ENCODE peak calls at places on chromosome 11, in eight cellular contexts. One of them, this sample, is unnamed.

GRCh38 chr11:86740628-86741488 is 59.5 kb upstream of the PRSS23 start:
- DNase-seq in HFFc6: peak; percentile 94
- DNase-seq in uterus: peak; percentile 75
- DNase-seq in GM13977: no peak
- DNase-seq in HFF-Myc: peak; percentile 95
- DNase-seq in brain microvascular endothelial cell: peak; percentile 95
- DNase-seq in heart right ventricle: peak; percentile 45
- DNase-seq in foreskin fibroblast: peak; percentile 94
- DNase-seq in this sample: no peak

GRCh38 chr11:59429924-59430516 is 3.8 kb upstream of the OR5A2 start:
- DNase-seq in HFFc6: peak; percentile 43
- DNase-seq in uterus: no peak
- DNase-seq in GM13977: peak; percentile 57
- DNase-seq in HFF-Myc: peak; percentile 29
- DNase-seq in brain microvascular endothelial cell: peak; percentile 37
- DNase-seq in heart right ventricle: peak; percentile 15
- DNase-seq in foreskin fibroblast: peak; percentile 10
- DNase-seq in this sample: no peak

GRCh38 chr11:75347781-75348613 is 3.5 kb downstream of the ARRB1 start:
- DNase-seq in HFFc6: peak; percentile 96
- DNase-seq in uterus: peak; percentile 44
- DNase-seq in GM13977: no peak
- DNase-seq in HFF-Myc: peak; percentile 98
- DNase-seq in brain microvascular endothelial cell: peak; percentile 74
- DNase-seq in heart right ventricle: peak; percentile 50
- DNase-seq in foreskin fibroblast: peak; percentile 96
- DNase-seq in this sample: no peak

GRCh38 chr11:36449566-36450390 is 60.3 kb downstream of the TRAF6 start:
- DNase-seq in HFFc6: no peak
- DNase-seq in uterus: no peak
- DNase-seq in GM13977: no peak
- DNase-seq in HFF-Myc: no peak
- DNase-seq in brain microvascular endothelial cell: no peak
- DNase-seq in heart right ventricle: no peak
- DNase-seq in foreskin fibroblast: no peak
- DNase-seq in this sample: no peak

GRCh38 chr11:33716236-33716635 is 15.6 kb upstream of the C11orf91 start:
- DNase-seq in HFFc6: peak; percentile 41
- DNase-seq in uterus: no peak
- DNase-seq in GM13977: no peak
- DNase-seq in HFF-Myc: no peak
- DNase-seq in brain microvascular endothelial cell: no peak
- DNase-seq in heart right ventricle: no peak
- DNase-seq in foreskin fibroblast: no peak
- DNase-seq in this sample: no peak

GRCh38 chr11:120339394-120339890 is 3.2 kb downstream of the ARHGEF12 start:
- DNase-seq in HFFc6: peak; percentile 37
- DNase-seq in uterus: no peak
- DNase-seq in GM13977: no peak
- DNase-seq in HFF-Myc: no peak
- DNase-seq in brain microvascular endothelial cell: no peak
- DNase-seq in heart right ventricle: peak; percentile 67
- DNase-seq in foreskin fibroblast: no peak
- DNase-seq in this sample: no peak

GRCh38 chr11:110479445-110480101 is 49.8 kb downstream of the FDX1 start:
- DNase-seq in HFFc6: no peak
- DNase-seq in uterus: no peak
- DNase-seq in GM13977: no peak
- DNase-seq in HFF-Myc: no peak
- DNase-seq in brain microvascular endothelial cell: peak; percentile 19
- DNase-seq in heart right ventricle: no peak
- DNase-seq in foreskin fibroblast: no peak
- DNase-seq in this sample: peak; percentile 23

GRCh38 chr11:125289419-125290088 is 125.0 kb downstream of the PKNOX2 start:
- DNase-seq in HFFc6: no peak
- DNase-seq in uterus: no peak
- DNase-seq in GM13977: no peak
- DNase-seq in HFF-Myc: no peak
- DNase-seq in brain microvascular endothelial cell: no peak
- DNase-seq in heart right ventricle: no peak
- DNase-seq in foreskin fibroblast: no peak
- DNase-seq in this sample: no peak

GRCh38 chr11:17703951-17704350 is 15.4 kb upstream of the MYOD1 start:
- DNase-seq in HFFc6: peak; percentile 23
- DNase-seq in uterus: no peak
- DNase-seq in GM13977: no peak
- DNase-seq in HFF-Myc: no peak
- DNase-seq in brain microvascular endothelial cell: peak; percentile 38
- DNase-seq in heart right ventricle: no peak
- DNase-seq in foreskin fibroblast: no peak
- DNase-seq in this sample: no peak

GRCh38 chr11:125343732-125344131 is 152.3 kb downstream of the FEZ1 start:
- DNase-seq in HFFc6: no peak
- DNase-seq in uterus: peak; percentile 42
- DNase-seq in GM13977: no peak
- DNase-seq in HFF-Myc: no peak
- DNase-seq in brain microvascular endothelial cell: peak; percentile 37
- DNase-seq in heart right ventricle: no peak
- DNase-seq in foreskin fibroblast: no peak
- DNase-seq in this sample: no peak

GRCh38 chr11:93543292-93543977 is at the start of gene SMCO4:
- DNase-seq in HFFc6: peak; percentile 48
- DNase-seq in uterus: peak; percentile 79
- DNase-seq in GM13977: peak; percentile 89
- DNase-seq in HFF-Myc: peak; percentile 12
- DNase-seq in brain microvascular endothelial cell: peak; percentile 58
- DNase-seq in heart right ventricle: peak; percentile 84
- DNase-seq in foreskin fibroblast: peak; percentile 77
- DNase-seq in this sample: peak; percentile 89

GRCh38 chr11:112417339-112417738 is 156.7 kb upstream of the PLET1 start:
- DNase-seq in HFFc6: no peak
- DNase-seq in uterus: no peak
- DNase-seq in GM13977: no peak
- DNase-seq in HFF-Myc: no peak
- DNase-seq in brain microvascular endothelial cell: no peak
- DNase-seq in heart right ventricle: no peak
- DNase-seq in foreskin fibroblast: no peak
- DNase-seq in this sample: no peak

GRCh38 chr11:87150936-87151335 is 113.2 kb downstream of the TMEM135 start:
- DNase-seq in HFFc6: no peak
- DNase-seq in uterus: no peak
- DNase-seq in GM13977: no peak
- DNase-seq in HFF-Myc: no peak
- DNase-seq in brain microvascular endothelial cell: no peak
- DNase-seq in heart right ventricle: no peak
- DNase-seq in foreskin fibroblast: no peak
- DNase-seq in this sample: no peak

GRCh38 chr11:29809121-29809520 is 207.7 kb downstream of the KCNA4 start:
- DNase-seq in HFFc6: no peak
- DNase-seq in uterus: no peak
- DNase-seq in GM13977: no peak
- DNase-seq in HFF-Myc: no peak
- DNase-seq in brain microvascular endothelial cell: no peak
- DNase-seq in heart right ventricle: no peak
- DNase-seq in foreskin fibroblast: no peak
- DNase-seq in this sample: no peak

GRCh38 chr11:14974021-14974698 is 2.0 kb upstream of the CALCA start:
- DNase-seq in HFFc6: no peak
- DNase-seq in uterus: no peak
- DNase-seq in GM13977: no peak
- DNase-seq in HFF-Myc: no peak
- DNase-seq in brain microvascular endothelial cell: no peak
- DNase-seq in heart right ventricle: no peak
- DNase-seq in foreskin fibroblast: no peak
- DNase-seq in this sample: peak; percentile 33

GRCh38 chr11:101866619-101867491 is 48.0 kb upstream of the CEP126 start:
- DNase-seq in HFFc6: peak; percentile 75
- DNase-seq in uterus: no peak
- DNase-seq in GM13977: no peak
- DNase-seq in HFF-Myc: no peak
- DNase-seq in brain microvascular endothelial cell: peak; percentile 27
- DNase-seq in heart right ventricle: no peak
- DNase-seq in foreskin fibroblast: peak; percentile 70
- DNase-seq in this sample: no peak

GRCh38 chr11:61769169-61769920 is 16.9 kb downstream of the MYRF start:
- DNase-seq in HFFc6: no peak
- DNase-seq in uterus: no peak
- DNase-seq in GM13977: no peak
- DNase-seq in HFF-Myc: no peak
- DNase-seq in brain microvascular endothelial cell: peak; percentile 19
- DNase-seq in heart right ventricle: no peak
- DNase-seq in foreskin fibroblast: no peak
- DNase-seq in this sample: no peak
- TF ChIP-seq CTCF in HFFc6: peak; percentile 71
- TF ChIP-seq CTCF in uterus: no peak
- TF ChIP-seq CTCF in GM13977: no peak
- TF ChIP-seq CTCF in HFF-Myc: peak; percentile 12
- TF ChIP-seq CTCF in brain microvascular endothelial cell: peak; percentile 65
- TF ChIP-seq CTCF in heart right ventricle: no peak
- TF ChIP-seq CTCF in foreskin fibroblast: peak; percentile 5
- TF ChIP-seq CTCF in this sample: peak; percentile 34

GRCh38 chr11:13152736-13153541 is 124.7 kb upstream of the BMAL1 start:
- DNase-seq in HFFc6: peak; percentile 24
- DNase-seq in uterus: no peak
- DNase-seq in GM13977: no peak
- DNase-seq in HFF-Myc: no peak
- DNase-seq in brain microvascular endothelial cell: peak; percentile 12
- DNase-seq in heart right ventricle: no peak
- DNase-seq in foreskin fibroblast: no peak
- DNase-seq in this sample: no peak
- TF ChIP-seq CTCF in HFFc6: peak; percentile 81
- TF ChIP-seq CTCF in uterus: peak; percentile 25
- TF ChIP-seq CTCF in GM13977: peak; percentile 18
- TF ChIP-seq CTCF in HFF-Myc: peak; percentile 33
- TF ChIP-seq CTCF in brain microvascular endothelial cell: peak; percentile 55
- TF ChIP-seq CTCF in heart right ventricle: peak; percentile 60
- TF ChIP-seq CTCF in foreskin fibroblast: peak; percentile 51
- TF ChIP-seq CTCF in this sample: no peak

GRCh38 chr11:66266378-66267038 is 1.9 kb upstream of the RAB1B start:
- DNase-seq in HFFc6: no peak
- DNase-seq in uterus: no peak
- DNase-seq in GM13977: no peak
- DNase-seq in HFF-Myc: no peak
- DNase-seq in brain microvascular endothelial cell: no peak
- DNase-seq in heart right ventricle: no peak
- DNase-seq in foreskin fibroblast: no peak
- DNase-seq in this sample: no peak

GRCh38 chr11:66265531-66266377 is 2.7 kb upstream of the RAB1B start:
- DNase-seq in HFFc6: no peak
- DNase-seq in uterus: no peak
- DNase-seq in GM13977: no peak
- DNase-seq in HFF-Myc: no peak
- DNase-seq in brain microvascular endothelial cell: no peak
- DNase-seq in heart right ventricle: no peak
- DNase-seq in foreskin fibroblast: no peak
- DNase-seq in this sample: no peak

GRCh38 chr11:66264383-66264782 is 4.1 kb upstream of the RAB1B start:
- DNase-seq in HFFc6: no peak
- DNase-seq in uterus: no peak
- DNase-seq in GM13977: no peak
- DNase-seq in HFF-Myc: no peak
- DNase-seq in brain microvascular endothelial cell: no peak
- DNase-seq in heart right ventricle: no peak
- DNase-seq in foreskin fibroblast: no peak
- DNase-seq in this sample: no peak

GRCh38 chr11:66263785-66264184 is 4.7 kb upstream of the RAB1B start:
- DNase-seq in HFFc6: no peak
- DNase-seq in uterus: no peak
- DNase-seq in GM13977: no peak
- DNase-seq in HFF-Myc: no peak
- DNase-seq in brain microvascular endothelial cell: no peak
- DNase-seq in heart right ventricle: no peak
- DNase-seq in foreskin fibroblast: no peak
- DNase-seq in this sample: no peak

GRCh38 chr11:66264893-66265292 is 3.5 kb upstream of the RAB1B start:
- DNase-seq in HFFc6: no peak
- DNase-seq in uterus: no peak
- DNase-seq in GM13977: no peak
- DNase-seq in HFF-Myc: no peak
- DNase-seq in brain microvascular endothelial cell: no peak
- DNase-seq in heart right ventricle: no peak
- DNase-seq in foreskin fibroblast: no peak
- DNase-seq in this sample: peak; percentile 54
- TF ChIP-seq CTCF in HFFc6: peak; percentile 76
- TF ChIP-seq CTCF in uterus: no peak
- TF ChIP-seq CTCF in GM13977: peak; percentile 40
- TF ChIP-seq CTCF in HFF-Myc: peak; percentile 56
- TF ChIP-seq CTCF in brain microvascular endothelial cell: peak; percentile 65
- TF ChIP-seq CTCF in heart right ventricle: no peak
- TF ChIP-seq CTCF in foreskin fibroblast: no peak
- TF ChIP-seq CTCF in this sample: peak; percentile 62

DNA sequence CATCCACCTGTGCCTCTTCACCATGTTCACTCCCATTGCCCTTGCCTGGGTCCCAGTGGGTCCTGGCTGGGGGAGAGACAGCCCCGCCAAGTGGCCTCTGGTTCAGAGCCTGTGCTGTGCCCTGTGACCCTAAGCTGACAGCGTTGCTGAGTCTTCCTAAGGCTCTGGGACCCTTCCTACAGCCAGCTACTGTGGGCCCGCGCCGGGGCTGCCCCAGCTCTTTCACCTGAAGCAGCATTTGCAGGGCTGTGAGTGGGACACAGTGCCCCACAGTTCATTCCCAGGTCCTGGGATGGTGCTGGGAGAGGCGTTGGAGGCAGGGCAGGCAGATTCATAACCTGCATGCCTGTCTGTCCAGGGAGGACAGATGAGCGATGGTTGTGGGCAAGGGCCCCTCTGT is 10.7 kb downstream of the TPCN2 start:
- DNase-seq in HFFc6: no peak
- DNase-seq in uterus: no peak
- DNase-seq in GM13977: no peak
- DNase-seq in HFF-Myc: no peak
- DNase-seq in brain microvascular endothelial cell: no peak
- DNase-seq in heart right ventricle: no peak
- DNase-seq in foreskin fibroblast: no peak
- DNase-seq in this sample: no peak
- TF ChIP-seq CTCF in HFFc6: no peak
- TF ChIP-seq CTCF in uterus: no peak
- TF ChIP-seq CTCF in GM13977: no peak
- TF ChIP-seq CTCF in HFF-Myc: no peak
- TF ChIP-seq CTCF in brain microvascular endothelial cell: no peak
- TF ChIP-seq CTCF in heart right ventricle: no peak
- TF ChIP-seq CTCF in foreskin fibroblast: no peak
- TF ChIP-seq CTCF in this sample: no peak

GRCh38 chr11:129881570-129882170 is 13.7 kb downstream of the NFRKB start:
- DNase-seq in HFFc6: peak; percentile 26
- DNase-seq in uterus: no peak
- DNase-seq in GM13977: peak; percentile 48
- DNase-seq in HFF-Myc: no peak
- DNase-seq in brain microvascular endothelial cell: peak; percentile 20
- DNase-seq in heart right ventricle: no peak
- DNase-seq in foreskin fibroblast: peak; percentile 29
- DNase-seq in this sample: peak; percentile 73
- TF ChIP-seq CTCF in HFFc6: peak; percentile 76
- TF ChIP-seq CTCF in uterus: no peak
- TF ChIP-seq CTCF in GM13977: peak; percentile 37
- TF ChIP-seq CTCF in HFF-Myc: peak; percentile 71
- TF ChIP-seq CTCF in brain microvascular endothelial cell: peak; percentile 81
- TF ChIP-seq CTCF in heart right ventricle: peak; percentile 37
- TF ChIP-seq CTCF in foreskin fibroblast: peak; percentile 59
- TF ChIP-seq CTCF in this sample: peak; percentile 76